ENCODE peak calls at places on chromosomes 7 and 10, in four cellular contexts. Q is mesenchymal stem cell; P is activated CD8-positive, alpha-beta T cell treated with anti-CD3 and anti-CD28 coated beads, Interleukin-2, amount 10 ng/mL, durations not matched to agents 7 days and 5 days; F is testis. S is an unnamed sample.

GRCh38 chr7:94679341-94679740 is 23.4 kb upstream of the SGCE start:
- DNase-seq in P (no peak), F (no peak), Q (no peak), S (no peak)

GRCh38 chr7:64799-65430 is 127.5 kb upstream of the FAM20C start:
- DNase-seq in P (no peak), F (no peak), Q (no peak), S (no peak)

GRCh38 chr7:45563804-45564461 is 10.2 kb upstream of the ADCY1 start:
- DNase-seq in P (no peak), Q (no peak), F (no peak), S (no peak)

GRCh38 chr10:35498693-35499092 is 106.4 kb upstream of the GJD4 start:
- DNase-seq in F (no peak), P (no peak), Q (no peak), S (no peak)

GRCh38 chr7:23804707-23805106 is 94.7 kb downstream of the STK31 start:
- DNase-seq in P (no peak), F (no peak), Q (no peak), S (no peak)

GRCh38 chr10:62924344-62924748 is 108.2 kb upstream of the EGR2 start:
- DNase-seq in Q (no peak), F (peak), P (no peak), S (no peak)

GRCh38 chr7:157211710-157212109 is 73.0 kb downstream of the UBE3C start:
- DNase-seq in Q (peak), P (no peak), F (no peak), S (no peak)

GRCh38 chr10:17119845-17120244 is 9.8 kb downstream of the CUBN start:
- DNase-seq in P (no peak), Q (no peak), F (no peak), S (no peak)

GRCh38 chr7:111438369-111439289 is 123.7 kb downstream of the IMMP2L start:
- DNase-seq in Q (peak), F (no peak), P (no peak), S (no peak)

GRCh38 chr10:35413985-35414861 is 77.9 kb downstream of the CCNY start:
- DNase-seq in Q (no peak), P (no peak), F (no peak), S (no peak)

GRCh38 chr7:112556633-112557032 is 75.8 kb downstream of the LSMEM1 start:
- DNase-seq in Q (no peak), P (peak), F (no peak), S (no peak)

GRCh38 chr7:87218941-87219544 is 489 bp downstream of the TMEM243 start:
- DNase-seq in F (peak), P (peak), Q (peak), S (no peak)

GRCh38 chr7:88967432-88967831 is 171.9 kb upstream of the TEX47 start:
- DNase-seq in P (no peak), F (no peak), Q (no peak), S (no peak)

GRCh38 chr7:116727432-116728009 is 55.5 kb downstream of the MET start:
- DNase-seq in Q (no peak), F (no peak), P (no peak), S (no peak)

GRCh38 chr10:85311599-85312337 is 983.4 kb downstream of the CCSER2 start:
- DNase-seq in P (no peak), F (no peak), Q (no peak), S (no peak)

GRCh38 chr7:49001610-49002033 is 77.3 kb downstream of the CDC14C start:
- DNase-seq in F (peak), P (peak), Q (no peak), S (peak)

GRCh38 chr10:3179174-3179573 is 6.6 kb upstream of the PITRM1 start:
- DNase-seq in Q (peak), F (no peak), P (no peak), S (no peak)

GRCh38 chr7:115005942-115006341 is 84.0 kb downstream of the MDFIC start:
- DNase-seq in P (no peak), Q (no peak), F (no peak), S (no peak)